ENCODE peak calls at places on chromosome 17, in eight cellular contexts. L is dorsolateral prefrontal cortex; N is GM23338; P is posterior vena cava; C is activated CD8-positive, alpha-beta memory T cell treated with anti-CD3 and anti-CD28 coated beads for 4 hours; D is endodermal cell; I is hepatocyte; O is T-helper 2 cell. A is an unnamed sample.

GRCh38 chr17:50627782-50628601 is 6.7 kb upstream of the ABCC3 start:
- DNase-seq in L (no peak), N (peak; percentile 41), P (no peak), C (no peak), D (peak; percentile 89), I (peak; percentile 90), O (no peak), A (no peak)

GRCh38 chr17:42463976-42464400 is 5.3 kb downstream of the ATP6V0A1 start:
- DNase-seq in L (no peak), N (no peak), P (no peak), C (no peak), D (no peak), I (peak; percentile 31), O (no peak), A (peak; percentile 60)

GRCh38 chr17:15470536-15470935 is 3.1 kb upstream of the CDRT4 start:
- DNase-seq in L (no peak), N (no peak), P (no peak), C (no peak), D (no peak), I (no peak), O (no peak), A (no peak)

GRCh38 chr17:75783069-75783783 is 1.4 kb upstream of the UNK start:
- DNase-seq in L (no peak), N (peak; percentile 67), P (no peak), C (no peak), D (no peak), I (peak; percentile 77), O (no peak), A (peak; percentile 68)

GRCh38 chr17:56710986-56711385 is 117.5 kb downstream of the NOG start:
- DNase-seq in L (no peak), N (no peak), P (no peak), C (no peak), D (no peak), I (no peak), O (no peak), A (no peak)

GRCh38 chr17:63609820-63610573 is 9.3 kb downstream of the TACO1 start:
- DNase-seq in L (no peak), N (no peak), P (no peak), C (no peak), D (no peak), I (no peak), O (no peak), A (no peak)

GRCh38 chr17:14019186-14019956 is 49.9 kb upstream of the COX10 start:
- DNase-seq in L (no peak), N (no peak), P (no peak), C (no peak), D (no peak), I (no peak), O (no peak), A (no peak)

GRCh38 chr17:69175812-69176517 is 34.3 kb upstream of the ABCA6 start:
- DNase-seq in L (no peak), N (no peak), P (no peak), C (no peak), D (no peak), I (peak; percentile 4), O (no peak), A (peak; percentile 69)

GRCh38 chr17:1511756-1512321 is 4.6 kb downstream of the INPP5K start:
- DNase-seq in L (no peak), N (no peak), P (no peak), C (no peak), D (peak; percentile 39), I (no peak), O (no peak), A (no peak)

GRCh38 chr17:20613905-20614304 is 34.4 kb downstream of the CDRT15L2 start:
- DNase-seq in L (no peak), N (no peak), P (no peak), C (no peak), D (no peak), I (no peak), O (no peak), A (no peak)

GRCh38 chr17:62601438-62601837 is 26.0 kb upstream of the MRC2 start:
- DNase-seq in L (no peak), N (no peak), P (no peak), C (no peak), D (no peak), I (no peak), O (no peak), A (no peak)

GRCh38 chr17:31811021-31811565 is 48.0 kb downstream of the COPRS start:
- DNase-seq in L (no peak), N (no peak), P (no peak), C (no peak), D (no peak), I (no peak), O (no peak), A (no peak)

GRCh38 chr17:48236681-48237134 is 129.1 kb downstream of the SNX11 start:
- DNase-seq in L (no peak), N (no peak), P (no peak), C (no peak), D (no peak), I (no peak), O (no peak), A (peak; percentile 67)

GRCh38 chr17:46026815-46027125 is 27.7 kb downstream of the STH start:
- DNase-seq in L (no peak), N (no peak), P (no peak), C (no peak), D (peak; percentile 55), I (no peak), O (no peak), A (no peak)

GRCh38 chr17:45088741-45089140 is 27.6 kb downstream of the NMT1 start:
- DNase-seq in L (no peak), N (no peak), P (no peak), C (no peak), D (no peak), I (no peak), O (no peak), A (no peak)

GRCh38 chr17:78789149-78789662 is 7.1 kb upstream of the CYTH1 start:
- DNase-seq in L (no peak), N (no peak), P (no peak), C (no peak), D (no peak), I (no peak), O (no peak), A (no peak)

GRCh38 chr17:78383725-78384471 is 5.4 kb downstream of the PGS1 start:
- DNase-seq in L (peak; percentile 23), N (no peak), P (peak; percentile 98), C (no peak), D (peak; percentile 57), I (peak; percentile 74), O (no peak), A (peak; percentile 78)

GRCh38 chr17:43175213-43176118 is 4.5 kb downstream of the NBR1 start:
- DNase-seq in L (no peak), N (no peak), P (no peak), C (no peak), D (no peak), I (no peak), O (no peak), A (no peak)

GRCh38 chr17:40352779-40353394 is 11.7 kb downstream of the GJD3 start:
- DNase-seq in L (no peak), N (no peak), P (no peak), C (no peak), D (peak; percentile 63), I (no peak), O (no peak), A (no peak)

GRCh38 chr17:57858838-57859237 is 9.0 kb upstream of the MRPS23 start:
- DNase-seq in L (no peak), N (no peak), P (no peak), C (no peak), D (no peak), I (no peak), O (no peak), A (no peak)

GRCh38 chr17:3722716-3723115 is 987 bp upstream of the HASPIN start:
- DNase-seq in L (no peak), N (no peak), P (no peak), C (no peak), D (no peak), I (no peak), O (no peak), A (no peak)

GRCh38 chr17:2093349-2093748 is 38.4 kb downstream of the HIC1 start:
- DNase-seq in L (no peak), N (no peak), P (no peak), C (no peak), D (peak; percentile 53), I (no peak), O (no peak), A (no peak)

GRCh38 chr17:75404223-75404738 is 1.2 kb downstream of the GRB2 start:
- DNase-seq in L (peak; percentile 60), N (peak; percentile 94), P (no peak), C (no peak), D (peak; percentile 94), I (peak; percentile 88), O (peak; percentile 46), A (peak; percentile 91)

GRCh38 chr17:57918017-57918895 is 37.0 kb downstream of the CUEDC1 start:
- DNase-seq in L (no peak), N (no peak), P (no peak), C (no peak), D (peak; percentile 73), I (no peak), O (no peak), A (no peak)

GRCh38 chr17:30376621-30377452 is 1.9 kb upstream of the CPD start:
- DNase-seq in L (no peak), N (no peak), P (no peak), C (no peak), D (no peak), I (peak; percentile 59), O (no peak), A (no peak)

GRCh38 chr17:7060165-7060890 is 16.4 kb upstream of the SLC16A11 start:
- DNase-seq in L (no peak), N (no peak), P (no peak), C (no peak), D (no peak), I (no peak), O (no peak), A (peak; percentile 92)

GRCh38 chr17:44414394-44415155 is 25.1 kb upstream of the ITGA2B start:
- DNase-seq in L (no peak), N (no peak), P (no peak), C (no peak), D (no peak), I (no peak), O (no peak), A (no peak)

GRCh38 chr17:57943645-57944044 is 11.6 kb downstream of the CUEDC1 start:
- DNase-seq in L (no peak), N (no peak), P (no peak), C (no peak), D (no peak), I (no peak), O (no peak), A (no peak)

GRCh38 chr17:17435323-17435722 is 41.5 kb upstream of the MED9 start:
- DNase-seq in L (no peak), N (no peak), P (no peak), C (no peak), D (no peak), I (peak; percentile 81), O (no peak), A (no peak)

GRCh38 chr17:1512351-1512750 is 4.1 kb downstream of the INPP5K start:
- DNase-seq in L (no peak), N (no peak), P (no peak), C (no peak), D (peak; percentile 14), I (no peak), O (no peak), A (no peak)

GRCh38 chr17:43372273-43372911 is 26.4 kb upstream of the ARL4D start:
- DNase-seq in L (no peak), N (no peak), P (no peak), C (no peak), D (no peak), I (peak; percentile 72), O (no peak), A (peak; percentile 34)

GRCh38 chr17:65457635-65458257 is 103.7 kb downstream of the AXIN2 start:
- DNase-seq in L (no peak), N (no peak), P (no peak), C (no peak), D (no peak), I (no peak), O (no peak), A (no peak)

GRCh38 chr17:82397449-82398335 is 20.5 kb upstream of the HEXD start:
- DNase-seq in L (no peak), N (no peak), P (peak; percentile 73), C (no peak), D (no peak), I (no peak), O (no peak), A (no peak)

GRCh38 chr17:61361084-61361483 is 38.6 kb upstream of the TBX2 start:
- DNase-seq in L (no peak), N (no peak), P (no peak), C (no peak), D (no peak), I (no peak), O (no peak), A (peak; percentile 16)

A was measured in ACHN.